ENCODE peak calls at places on chromosomes 5 and 9, in six cellular contexts. Q is ovary, X is A549, Y is transverse colon, L is HepG2, T is SK-N-SH. N is an unnamed sample.

GRCh38 chr5:7348168-7348802 is 47.7 kb upstream of the ADCY2 start:
- DNase-seq in X (no peak), L (no peak), T (no peak), Q (no peak), Y (no peak), N (no peak)

GRCh38 chr9:38641985-38642864 is 21.8 kb upstream of the ANKRD18A start:
- DNase-seq in X (peak; percentile 68), T (peak; percentile 71), L (peak; percentile 17), Q (no peak), Y (peak; percentile 27), N (no peak)

GRCh38 chr5:67807116-67807888 is 408.3 kb upstream of the PIK3R1 start:
- DNase-seq in T (no peak), L (no peak), Q (no peak), Y (no peak), X (no peak), N (no peak)

GRCh38 chr9:1044643-1045042 is 5.5 kb upstream of the DMRT2 start:
- DNase-seq in L (no peak), T (no peak), X (no peak), Q (no peak), Y (no peak), N (no peak)

GRCh38 chr9:132162764-132163456 is 1.1 kb downstream of the NTNG2 start:
- DNase-seq in Q (no peak), T (peak; percentile 72), Y (no peak), X (no peak), L (no peak), N (no peak)

GRCh38 chr5:67405755-67406154 is 209.2 kb upstream of the CD180 start:
- DNase-seq in Q (no peak), Y (no peak), T (no peak), X (no peak), L (no peak), N (no peak)

GRCh38 chr9:86354882-86355399 is 731 bp upstream of the TUT7 start:
- DNase-seq in T (peak; percentile 36), L (peak; percentile 12), X (no peak), Q (no peak), Y (no peak), N (no peak)

GRCh38 chr5:134606726-134607125 is 25.9 kb downstream of the SAR1B start:
- DNase-seq in T (no peak), Q (no peak), L (no peak), Y (no peak), X (no peak), N (no peak)

GRCh38 chr5:1319436-1320343 is 24.8 kb upstream of the TERT start:
- DNase-seq in L (no peak), X (no peak), T (no peak), Y (no peak), Q (peak; percentile 13), N (peak; percentile 47)

GRCh38 chr5:109467058-109467457 is 57.3 kb upstream of the PJA2 start:
- DNase-seq in L (no peak), X (no peak), Q (no peak), T (no peak), Y (no peak), N (no peak)

GRCh38 chr9:101508203-101508602 is 25.4 kb upstream of the RNF20 start:
- DNase-seq in T (no peak), L (no peak), X (no peak), Q (no peak), Y (no peak), N (no peak)

GRCh38 chr9:117073539-117074336 is 341.1 kb downstream of the ASTN2 start:
- DNase-seq in Y (no peak), L (peak; percentile 4), X (peak; percentile 21), Q (no peak), T (peak; percentile 78), N (no peak)

GRCh38 chr5:61559722-61560121 is 227.7 kb downstream of the ZSWIM6 start:
- DNase-seq in X (no peak), Y (no peak), Q (no peak), T (no peak), L (no peak), N (no peak)

GRCh38 chr9:19033015-19033414 is at the start of gene SAXO1:
- DNase-seq in T (no peak), X (no peak), Q (no peak), L (no peak), Y (no peak), N (no peak)

GRCh38 chr5:122120493-122120892 is 8.9 kb upstream of the ZNF474 start:
- DNase-seq in Q (no peak), X (no peak), Y (no peak), T (no peak), L (no peak), N (no peak)

GRCh38 chr5:71601222-71602026 is 14.3 kb downstream of the MCCC2 start:
- DNase-seq in X (peak; percentile 80), Q (no peak), L (peak; percentile 74), T (peak; percentile 65), Y (peak; percentile 50), N (no peak)

GRCh38 chr5:30856242-30856641 is 337.2 kb upstream of the CDH6 start:
- DNase-seq in Y (no peak), L (no peak), X (no peak), T (no peak), Q (no peak), N (no peak)
- TF ChIP-seq EP300 in Y (no peak), L (no peak), X (no peak), T (no peak), Q (no peak), N (no peak)

GRCh38 chr5:9037048-9037447 is 508.8 kb downstream of the SEMA5A start:
- DNase-seq in T (no peak), X (no peak), L (no peak), Q (no peak), Y (no peak), N (no peak)
- TF ChIP-seq EP300 in T (no peak), X (no peak), L (no peak), Q (no peak), Y (no peak), N (no peak)

DNA sequence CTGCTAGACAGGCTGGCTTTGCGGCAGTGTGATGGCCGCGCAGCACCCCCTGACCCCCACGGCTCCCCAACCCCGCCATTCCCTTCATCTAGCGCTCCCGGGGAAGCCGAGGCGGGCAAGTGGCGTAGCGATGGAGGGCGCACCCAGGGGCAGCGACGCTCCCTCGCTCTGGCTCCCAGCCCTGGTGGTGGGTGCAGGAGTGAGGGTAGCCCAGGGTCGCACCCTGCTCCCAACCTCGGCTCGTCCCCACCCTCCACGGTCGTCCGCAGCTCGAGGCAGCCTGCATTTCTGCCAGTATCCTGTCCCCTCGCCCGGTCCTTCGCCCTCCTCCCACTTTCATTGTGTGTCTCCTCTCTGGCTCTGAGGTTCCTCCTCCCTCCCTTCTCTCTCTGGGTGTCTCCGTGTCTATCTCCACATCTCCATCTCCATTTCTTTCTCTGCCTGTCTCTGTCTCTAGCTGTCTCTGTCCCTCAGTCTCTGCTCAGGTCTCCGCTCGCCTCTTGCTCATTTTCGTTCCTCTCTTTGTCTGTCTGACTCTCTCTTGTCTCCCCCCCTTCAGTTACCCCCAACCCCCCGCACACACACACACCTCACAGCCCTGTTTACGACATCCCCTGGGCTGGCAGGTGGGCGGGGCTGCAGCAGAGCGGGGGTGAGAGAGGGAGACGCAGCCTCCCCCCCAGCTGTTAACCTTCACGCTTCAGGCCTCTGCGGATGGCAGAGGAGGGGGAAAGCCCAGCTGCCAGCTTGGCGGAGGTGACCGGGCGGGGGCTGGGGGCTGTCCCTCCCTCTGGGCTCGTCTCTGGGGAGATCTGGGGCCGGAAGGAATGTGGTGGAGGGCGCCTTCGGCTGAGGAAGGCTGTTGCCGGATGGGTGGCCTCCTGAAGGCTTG is 48.7 kb upstream of the PSD2 start:
- DNase-seq in L (no peak), Y (peak; percentile 46), Q (peak; percentile 43), T (peak; percentile 74), X (no peak), N (peak; percentile 70)
- TF ChIP-seq EP300 in L (no peak), Y (no peak), Q (no peak), T (no peak), X (no peak), N (no peak)

GRCh38 chr5:74070766-74071165 is 444.8 kb downstream of the ARHGEF28 start:
- DNase-seq in T (no peak), L (no peak), Q (no peak), X (no peak), Y (no peak), N (no peak)

GRCh38 chr5:74063821-74064598 is 438.0 kb downstream of the ARHGEF28 start:
- DNase-seq in L (peak; percentile 14), Q (no peak), T (no peak), Y (no peak), X (peak; percentile 4), N (no peak)

GRCh38 chr5:74064911-74065310 is 438.9 kb downstream of the ARHGEF28 start:
- DNase-seq in L (no peak), T (no peak), Y (no peak), X (no peak), Q (no peak), N (no peak)

GRCh38 chr5:74069741-74070140 is 443.7 kb downstream of the ARHGEF28 start:
- DNase-seq in Q (no peak), Y (no peak), L (no peak), T (no peak), X (no peak), N (no peak)

DNA sequence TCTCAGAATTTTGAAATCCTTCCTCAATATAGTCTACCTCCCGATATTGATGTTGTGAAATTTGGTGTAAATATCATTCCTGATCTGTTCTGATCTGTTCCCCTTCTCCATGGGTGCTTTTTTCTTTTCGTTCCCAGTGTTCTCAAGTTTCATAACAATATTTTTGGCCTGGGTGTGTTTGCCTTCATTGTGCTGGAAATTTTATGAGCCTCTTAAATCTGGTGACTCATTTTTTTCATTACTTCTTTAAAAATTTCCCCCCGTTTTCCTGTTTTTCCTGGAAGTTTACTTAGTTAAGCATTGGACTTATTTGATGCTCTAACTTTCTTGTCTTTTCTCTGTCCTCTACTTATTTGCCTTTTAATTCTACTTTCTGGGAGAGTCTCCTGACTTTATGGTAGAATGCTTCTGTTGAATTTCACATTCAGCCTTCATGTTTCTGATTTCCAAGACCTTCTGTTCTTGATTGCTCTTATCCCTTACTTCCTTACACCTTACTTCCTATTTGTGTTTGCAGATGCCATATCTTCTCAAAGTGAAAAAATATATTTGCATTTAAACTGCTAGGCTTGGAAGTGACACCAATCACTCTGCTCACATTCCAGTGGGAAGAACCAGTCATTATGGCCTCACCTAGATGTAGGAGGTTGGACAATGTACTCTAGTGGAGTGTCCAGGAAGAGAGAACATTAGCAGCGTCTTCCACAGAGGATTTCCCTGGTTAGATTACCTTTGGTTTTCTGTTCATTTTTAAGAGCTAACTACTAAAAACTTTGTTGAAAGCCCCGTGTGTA is 441.9 kb downstream of the ARHGEF28 start:
- DNase-seq in X (peak; percentile 11), Q (no peak), T (no peak), L (no peak), Y (no peak), N (no peak)
- TF ChIP-seq EP300 in X (no peak), Q (no peak), T (no peak), L (no peak), Y (no peak), N (no peak)

GRCh38 chr5:21783079-21783478 is 1070.1 kb downstream of the CDH12 start:
- DNase-seq in Q (no peak), Y (no peak), X (no peak), T (no peak), L (no peak), N (no peak)
- TF ChIP-seq EP300 in Q (no peak), Y (no peak), X (no peak), T (no peak), L (no peak), N (no peak)

GRCh38 chr5:160847526-160848085 is 4.4 kb downstream of the ATP10B start:
- DNase-seq in L (no peak), X (no peak), T (no peak), Y (no peak), Q (no peak), N (no peak)
- TF ChIP-seq EP300 in L (no peak), X (no peak), T (no peak), Y (no peak), Q (no peak), N (no peak)

N was measured in sigmoid colon.